ENCODE peak calls at places on chromosome 15, in four cellular contexts. One of them, this sample, is unnamed.

GRCh38 chr15:80242132-80242769 is 9.8 kb downstream of the CTXND1 start:
- DNase-seq in uterus: no peak
- DNase-seq in lower lobe of right lung: no peak
- DNase-seq in left ventricle myocardium inferior: no peak
- DNase-seq in this sample: no peak

GRCh38 chr15:42693942-42694341 is 43.0 kb downstream of the CDAN1 start:
- DNase-seq in uterus: no peak
- DNase-seq in lower lobe of right lung: no peak
- DNase-seq in left ventricle myocardium inferior: no peak
- DNase-seq in this sample: no peak

GRCh38 chr15:72166716-72167417 is 30.7 kb downstream of the GRAMD2A start:
- DNase-seq in uterus: no peak
- DNase-seq in lower lobe of right lung: no peak
- DNase-seq in left ventricle myocardium inferior: no peak
- DNase-seq in this sample: no peak

GRCh38 chr15:64808785-64809453 is 16.5 kb downstream of the PIF1 start:
- DNase-seq in uterus: no peak
- DNase-seq in lower lobe of right lung: no peak
- DNase-seq in left ventricle myocardium inferior: no peak
- DNase-seq in this sample: no peak

GRCh38 chr15:101022306-101022705 is 103.1 kb downstream of the LRRK1 start:
- DNase-seq in uterus: peak; percentile 14
- DNase-seq in lower lobe of right lung: no peak
- DNase-seq in left ventricle myocardium inferior: no peak
- DNase-seq in this sample: no peak

GRCh38 chr15:80586141-80586540 is 109.0 kb upstream of the ABHD17C start:
- DNase-seq in uterus: no peak
- DNase-seq in lower lobe of right lung: no peak
- DNase-seq in left ventricle myocardium inferior: no peak
- DNase-seq in this sample: no peak

GRCh38 chr15:32844118-32844711 is 126.4 kb downstream of the GREM1 start:
- DNase-seq in uterus: no peak
- DNase-seq in lower lobe of right lung: no peak
- DNase-seq in left ventricle myocardium inferior: no peak
- DNase-seq in this sample: no peak

GRCh38 chr15:51672913-51673857 is 8.1 kb upstream of the SCG3 start:
- DNase-seq in uterus: no peak
- DNase-seq in lower lobe of right lung: no peak
- DNase-seq in left ventricle myocardium inferior: no peak
- DNase-seq in this sample: no peak

GRCh38 chr15:64443747-64444621 is 16.4 kb upstream of the ZNF609 start:
- DNase-seq in uterus: peak; percentile 36
- DNase-seq in lower lobe of right lung: no peak
- DNase-seq in left ventricle myocardium inferior: no peak
- DNase-seq in this sample: no peak

GRCh38 chr15:65863106-65863505 is 6.2 kb upstream of the RAB11A start:
- DNase-seq in uterus: no peak
- DNase-seq in lower lobe of right lung: no peak
- DNase-seq in left ventricle myocardium inferior: no peak
- DNase-seq in this sample: no peak

GRCh38 chr15:88077249-88077810 is 179.2 kb downstream of the NTRK3 start:
- DNase-seq in uterus: no peak
- DNase-seq in lower lobe of right lung: no peak
- DNase-seq in left ventricle myocardium inferior: no peak
- DNase-seq in this sample: no peak

GRCh38 chr15:51736646-51737537 is 563 bp downstream of the LYSMD2 start:
- DNase-seq in uterus: peak; percentile 50
- DNase-seq in lower lobe of right lung: peak; percentile 73
- DNase-seq in left ventricle myocardium inferior: peak; percentile 53
- DNase-seq in this sample: peak; percentile 61

GRCh38 chr15:33028495-33028894 is 166.0 kb downstream of the FMN1 start:
- DNase-seq in uterus: no peak
- DNase-seq in lower lobe of right lung: no peak
- DNase-seq in left ventricle myocardium inferior: peak; percentile 33
- DNase-seq in this sample: no peak

GRCh38 chr15:80695099-80695910 is at the start of gene ABHD17C:
- DNase-seq in uterus: peak; percentile 26
- DNase-seq in lower lobe of right lung: peak; percentile 76
- DNase-seq in left ventricle myocardium inferior: peak; percentile 67
- DNase-seq in this sample: peak; percentile 94

GRCh38 chr15:92541197-92542190 is 114.1 kb downstream of the FAM174B start:
- DNase-seq in uterus: no peak
- DNase-seq in lower lobe of right lung: no peak
- DNase-seq in left ventricle myocardium inferior: peak; percentile 24
- DNase-seq in this sample: no peak

GRCh38 chr15:32878342-32878741 is 160.5 kb downstream of the GREM1 start:
- DNase-seq in uterus: no peak
- DNase-seq in lower lobe of right lung: no peak
- DNase-seq in left ventricle myocardium inferior: no peak
- DNase-seq in this sample: no peak

GRCh38 chr15:65619636-65620290 is 2.0 kb upstream of the SLC24A1 start:
- DNase-seq in uterus: no peak
- DNase-seq in lower lobe of right lung: no peak
- DNase-seq in left ventricle myocardium inferior: no peak
- DNase-seq in this sample: no peak

GRCh38 chr15:40930430-40931299 is 1.5 kb downstream of the DLL4 start:
- DNase-seq in uterus: peak; percentile 66
- DNase-seq in lower lobe of right lung: peak; percentile 69
- DNase-seq in left ventricle myocardium inferior: peak; percentile 70
- DNase-seq in this sample: peak; percentile 58

GRCh38 chr15:93253656-93254055 is 164.6 kb upstream of the RGMA start:
- DNase-seq in uterus: no peak
- DNase-seq in lower lobe of right lung: no peak
- DNase-seq in left ventricle myocardium inferior: peak; percentile 54
- DNase-seq in this sample: no peak

GRCh38 chr15:47196057-47196456 is 521.2 kb upstream of the SEMA6D start:
- DNase-seq in uterus: peak; percentile 40
- DNase-seq in lower lobe of right lung: peak; percentile 75
- DNase-seq in left ventricle myocardium inferior: peak; percentile 67
- DNase-seq in this sample: peak; percentile 75

GRCh38 chr15:31397851-31398661 is 71.4 kb downstream of the KLF13 start:
- DNase-seq in uterus: no peak
- DNase-seq in lower lobe of right lung: no peak
- DNase-seq in left ventricle myocardium inferior: peak; percentile 18
- DNase-seq in this sample: no peak

GRCh38 chr15:20345401-20345958 is 196.1 kb downstream of the GOLGA6L6 start:
- DNase-seq in uterus: no peak
- DNase-seq in lower lobe of right lung: peak; percentile 51
- DNase-seq in left ventricle myocardium inferior: no peak
- DNase-seq in this sample: peak; percentile 87

GRCh38 chr15:38555686-38556334 is 8.8 kb downstream of the RASGRP1 start:
- DNase-seq in uterus: no peak
- DNase-seq in lower lobe of right lung: no peak
- DNase-seq in left ventricle myocardium inferior: no peak
- DNase-seq in this sample: no peak

GRCh38 chr15:100592898-100593297 is 9.1 kb downstream of the LINS1 start:
- DNase-seq in uterus: no peak
- DNase-seq in lower lobe of right lung: no peak
- DNase-seq in left ventricle myocardium inferior: no peak
- DNase-seq in this sample: no peak

GRCh38 chr15:94348084-94348483 is 116.7 kb downstream of the MCTP2 start:
- DNase-seq in uterus: no peak
- DNase-seq in lower lobe of right lung: no peak
- DNase-seq in left ventricle myocardium inferior: no peak
- DNase-seq in this sample: no peak

GRCh38 chr15:39426552-39427532 is 154.0 kb upstream of the THBS1 start:
- DNase-seq in uterus: no peak
- DNase-seq in lower lobe of right lung: peak; percentile 73
- DNase-seq in left ventricle myocardium inferior: peak; percentile 40
- DNase-seq in this sample: peak; percentile 89

GRCh38 chr15:69119016-69119415 is 41.4 kb upstream of the GLCE start:
- DNase-seq in uterus: no peak
- DNase-seq in lower lobe of right lung: no peak
- DNase-seq in left ventricle myocardium inferior: no peak
- DNase-seq in this sample: no peak
- H3K27me3 ChIP-seq in uterus: no peaks in the 10 kb centered on the region
- H3K27me3 ChIP-seq in lower lobe of right lung: no peaks in the 10 kb centered on the region
- H3K27me3 ChIP-seq in left ventricle myocardium inferior: peaks cover 24% of the 10 kb centered on the region
- H3K27me3 ChIP-seq in this sample: no peaks in the 10 kb centered on the region

GRCh38 chr15:74630284-74631086 is 14.8 kb downstream of the CLK3 start:
- DNase-seq in uterus: no peak
- DNase-seq in lower lobe of right lung: no peak
- DNase-seq in left ventricle myocardium inferior: no peak
- DNase-seq in this sample: no peak
- TF ChIP-seq CTCF in uterus: no peak
- TF ChIP-seq CTCF in lower lobe of right lung: no peak
- TF ChIP-seq CTCF in left ventricle myocardium inferior: no peak
- TF ChIP-seq CTCF in this sample: no peak

GRCh38 chr15:60026555-60026954 is 22.4 kb downstream of the FOXB1 start:
- DNase-seq in uterus: no peak
- DNase-seq in lower lobe of right lung: no peak
- DNase-seq in left ventricle myocardium inferior: no peak
- DNase-seq in this sample: no peak
- H3K27ac ChIP-seq in uterus: no peak overlapping the region
- H3K27ac ChIP-seq in lower lobe of right lung: no peak overlapping the region
- H3K27ac ChIP-seq in left ventricle myocardium inferior: no peak overlapping the region
- H3K27ac ChIP-seq in this sample: no peak overlapping the region

DNA sequence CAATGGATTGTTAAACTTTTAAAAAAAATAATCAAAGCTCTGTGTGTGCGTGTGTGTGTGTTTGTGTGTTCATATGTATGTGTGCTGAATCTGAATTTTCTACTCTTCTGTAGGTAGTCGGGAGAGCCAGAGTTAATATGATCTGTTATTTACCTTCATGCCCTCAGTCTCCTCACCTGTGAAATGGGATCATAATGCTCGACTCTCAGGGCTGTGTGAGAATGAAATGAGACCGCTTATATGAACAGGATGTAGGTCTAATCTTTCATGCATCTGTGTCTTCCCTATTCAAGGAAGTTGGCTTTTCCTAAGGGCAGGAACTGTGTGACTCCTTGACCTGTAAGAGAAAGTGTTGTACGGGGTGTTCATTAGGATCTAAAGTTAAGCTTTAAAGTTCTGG is 182.2 kb downstream of the RPLP1 start:
- DNase-seq in uterus: no peak
- DNase-seq in lower lobe of right lung: no peak
- DNase-seq in left ventricle myocardium inferior: no peak
- DNase-seq in this sample: no peak
- H3K27me3 ChIP-seq in uterus: no peaks in the 10 kb centered on the region
- H3K27me3 ChIP-seq in lower lobe of right lung: no peaks in the 10 kb centered on the region
- H3K27me3 ChIP-seq in left ventricle myocardium inferior: peaks cover 64% of the 10 kb centered on the region
- H3K27me3 ChIP-seq in this sample: no peaks in the 10 kb centered on the region

GRCh38 chr15:66906660-66907059 is 158.7 kb upstream of the SMAD3 start:
- DNase-seq in uterus: no peak
- DNase-seq in lower lobe of right lung: no peak
- DNase-seq in left ventricle myocardium inferior: no peak
- DNase-seq in this sample: no peak

GRCh38 chr15:66905185-66905584 is 160.2 kb upstream of the SMAD3 start:
- DNase-seq in uterus: no peak
- DNase-seq in lower lobe of right lung: no peak
- DNase-seq in left ventricle myocardium inferior: no peak
- DNase-seq in this sample: no peak

GRCh38 chr15:66908503-66909095 is 156.8 kb upstream of the SMAD3 start:
- DNase-seq in uterus: no peak
- DNase-seq in lower lobe of right lung: no peak
- DNase-seq in left ventricle myocardium inferior: no peak
- DNase-seq in this sample: no peak

GRCh38 chr15:66907826-66908502 is 157.4 kb upstream of the SMAD3 start:
- DNase-seq in uterus: no peak
- DNase-seq in lower lobe of right lung: peak; percentile 77
- DNase-seq in left ventricle myocardium inferior: peak; percentile 50
- DNase-seq in this sample: peak; percentile 74

GRCh38 chr15:66905954-66906353 is 159.4 kb upstream of the SMAD3 start:
- DNase-seq in uterus: no peak
- DNase-seq in lower lobe of right lung: no peak
- DNase-seq in left ventricle myocardium inferior: no peak
- DNase-seq in this sample: no peak
- TF ChIP-seq CTCF in uterus: no peak
- TF ChIP-seq CTCF in lower lobe of right lung: no peak
- TF ChIP-seq CTCF in left ventricle myocardium inferior: no peak
- TF ChIP-seq CTCF in this sample: no peak

GRCh38 chr15:29686079-29686425 is 136.2 kb downstream of the TJP1 start:
- DNase-seq in uterus: no peak
- DNase-seq in lower lobe of right lung: no peak
- DNase-seq in left ventricle myocardium inferior: no peak
- DNase-seq in this sample: no peak
- H3K27ac ChIP-seq in uterus: no peak overlapping the region
- H3K27ac ChIP-seq in lower lobe of right lung: no peak overlapping the region
- H3K27ac ChIP-seq in left ventricle myocardium inferior: no peak overlapping the region
- H3K27ac ChIP-seq in this sample: no peak overlapping the region